ENCODE peak calls at places on chromosomes 13 and 19, in nine cellular contexts. D is stimulated activated naive B cell treated with anti-CD40 and anti-IgM and Interleukin-4, amounts not matched to agents 10 μg/mL and 1 μg/mL and 100 μg/mL, for 72 hours; P is GM12891; U is activated CD4-positive, alpha-beta memory T cell treated with anti-CD3 and anti-CD28 coated beads, Interleukin-2, amount 10 ng/mL, durations not matched to agents 7 days and 5 days; R is fibroblast of the aortic adventitia; E is fibroblast of pulmonary artery; M is posterior vena cava; S is heart left ventricle; K is brain pericyte. N is an unnamed sample.

GRCh38 chr19:2436384-2436783 is 9.0 kb upstream of the TIMM13 start:
- DNase-seq in D (no peak), P (no peak), U (no peak), R (no peak), E (no peak), M (no peak), S (no peak), K (no peak), N (no peak)

GRCh38 chr13:74867460-74867859 is 614.5 kb downstream of the TBC1D4 start:
- DNase-seq in D (no peak), P (no peak), U (no peak), R (no peak), E (peak), M (no peak), S (no peak), K (no peak), N (no peak)

GRCh38 chr19:20325151-20325550 is 158.1 kb downstream of the ZNF486 start:
- DNase-seq in D (no peak), P (no peak), U (no peak), R (no peak), E (no peak), M (no peak), S (no peak), K (no peak), N (no peak)

GRCh38 chr13:27379694-27380596 is 44.5 kb upstream of the GTF3A start:
- DNase-seq in D (peak), P (peak), U (peak), R (peak), E (peak), M (peak), S (peak), K (no peak), N (no peak)

GRCh38 chr19:54439174-54439851 is 9.7 kb upstream of the LENG8 start:
- DNase-seq in D (no peak), P (no peak), U (no peak), R (no peak), E (peak), M (no peak), S (no peak), K (no peak), N (no peak)

GRCh38 chr19:6707011-6707657 is 13.3 kb downstream of the C3 start:
- DNase-seq in D (no peak), P (no peak), U (no peak), R (no peak), E (no peak), M (peak), S (no peak), K (no peak), N (no peak)

GRCh38 chr19:53365134-53365898 is at the start of gene ZNF525:
- DNase-seq in D (peak), P (peak), U (peak), R (peak), E (peak), M (peak), S (peak), K (peak), N (peak)

GRCh38 chr19:43395561-43395960 is 19.1 kb upstream of the TEX101 start:
- DNase-seq in D (no peak), P (no peak), U (no peak), R (no peak), E (no peak), M (no peak), S (no peak), K (no peak), N (no peak)

GRCh38 chr13:80824231-80824630 is 483.3 kb upstream of the SPRY2 start:
- DNase-seq in D (no peak), P (no peak), U (no peak), R (peak), E (peak), M (no peak), S (no peak), K (no peak), N (no peak)

GRCh38 chr13:40490086-40490723 is 176.2 kb downstream of the FOXO1 start:
- DNase-seq in D (no peak), P (no peak), U (peak), R (no peak), E (no peak), M (no peak), S (no peak), K (no peak), N (peak)

GRCh38 chr13:25982908-25983307 is 68.9 kb downstream of the SHISA2 start:
- DNase-seq in D (no peak), P (no peak), U (no peak), R (no peak), E (peak), M (no peak), S (no peak), K (no peak), N (no peak)

GRCh38 chr19:6828698-6829633 is 56.5 kb downstream of the VAV1 start:
- DNase-seq in D (peak), P (peak), U (peak), R (no peak), E (no peak), M (peak), S (no peak), K (no peak), N (no peak)

GRCh38 chr13:22893149-22893548 is 287.6 kb upstream of the SGCG start:
- DNase-seq in D (no peak), P (no peak), U (no peak), R (no peak), E (no peak), M (no peak), S (no peak), K (no peak), N (no peak)